ENCODE peak calls at places on chromosomes 11 and 22, in seven cellular contexts. S is IMR-90, G is H1, H is mesendoderm, K is mesenchymal stem cell, J is H9, L is trophoblast cell. O is an unnamed sample.

GRCh38 chr11:8963569-8964323 is 496 bp downstream of the TMEM9B start:
- DNase-seq in S (no peak), G (peak; percentile 56), H (peak; percentile 91), K (no peak), J (peak; percentile 91), L (peak; percentile 82), O (no peak)

GRCh38 chr22:46046299-46046685 is 69.3 kb upstream of the WNT7B start:
- DNase-seq in S (no peak), G (no peak), H (no peak), K (no peak), J (no peak), L (no peak), O (no peak)

GRCh38 chr11:125315088-125315740 is 150.7 kb downstream of the PKNOX2 start:
- DNase-seq in S (peak; percentile 25), G (no peak), H (no peak), K (peak; percentile 18), J (no peak), L (no peak), O (no peak)

GRCh38 chr11:80727315-80727714 is 1286.5 kb upstream of the TENM4 start:
- DNase-seq in S (no peak), G (peak; percentile 13), H (peak; percentile 75), K (peak; percentile 28), J (peak; percentile 61), L (no peak), O (peak; percentile 8)

GRCh38 chr11:313304-313786 is 495 bp upstream of the IFITM1 start:
- DNase-seq in S (no peak), G (no peak), H (peak; percentile 57), K (no peak), J (no peak), L (no peak), O (no peak)

GRCh38 chr11:124801014-124801413 is 808 bp upstream of the MSANTD2 start:
- DNase-seq in S (peak; percentile 39), G (no peak), H (no peak), K (peak; percentile 70), J (no peak), L (peak; percentile 42), O (no peak)

GRCh38 chr11:64447717-64448598 is 89.0 kb downstream of the RPS6KA4 start:
- DNase-seq in S (peak; percentile 7), G (no peak), H (peak; percentile 15), K (peak; percentile 57), J (peak; percentile 8), L (no peak), O (no peak)

GRCh38 chr11:68942090-68942620 is 38.5 kb downstream of the IGHMBP2 start:
- DNase-seq in S (no peak), G (no peak), H (no peak), K (peak; percentile 44), J (no peak), L (no peak), O (no peak)

GRCh38 chr11:35214792-35215193 is 75.8 kb downstream of the CD44 start:
- DNase-seq in S (peak; percentile 97), G (peak; percentile 75), H (peak; percentile 95), K (peak; percentile 94), J (peak; percentile 66), L (no peak), O (no peak)

GRCh38 chr11:35215945-35216344 is 77.0 kb downstream of the CD44 start:
- DNase-seq in S (no peak), G (no peak), H (no peak), K (no peak), J (no peak), L (no peak), O (no peak)

GRCh38 chr11:35214181-35214770 is 75.3 kb downstream of the CD44 start:
- DNase-seq in S (no peak), G (no peak), H (no peak), K (no peak), J (no peak), L (no peak), O (no peak)

GRCh38 chr11:35218956-35219355 is 80.0 kb downstream of the CD44 start:
- DNase-seq in S (peak; percentile 87), G (no peak), H (no peak), K (no peak), J (no peak), L (no peak), O (no peak)

DNA sequence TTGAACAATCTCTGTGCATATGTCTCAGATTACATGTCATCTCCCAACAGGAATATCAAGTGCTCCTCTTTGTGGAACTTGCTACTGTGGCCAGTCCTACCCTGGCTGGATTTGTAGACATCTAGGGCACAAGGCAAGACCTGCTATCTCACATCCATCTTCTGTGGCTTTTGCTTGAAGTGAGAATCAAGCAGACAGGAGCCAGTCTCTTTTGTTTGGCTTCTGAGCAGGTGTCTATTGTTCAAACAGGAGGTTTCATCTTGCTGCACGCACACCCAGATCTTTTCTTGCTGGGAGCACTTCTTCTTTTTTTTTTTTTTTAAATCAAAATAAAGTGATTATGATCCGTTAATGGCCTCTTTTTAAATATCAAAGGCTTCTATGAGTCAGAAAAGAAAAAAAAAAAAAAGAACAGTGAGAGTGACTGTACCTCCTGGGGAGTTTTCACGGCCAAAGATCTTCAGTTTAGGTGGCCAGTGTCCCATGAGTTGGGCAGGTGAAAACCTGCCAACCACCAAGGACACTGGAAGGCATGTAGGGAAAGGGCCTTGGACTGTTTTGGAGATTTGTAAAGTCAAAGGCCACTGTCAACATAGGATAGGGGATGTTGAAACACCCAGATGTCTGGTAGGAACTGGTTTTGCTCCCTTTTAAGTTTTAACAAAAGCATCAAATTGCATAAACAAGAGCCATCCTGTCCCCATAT is 78.1 kb downstream of the CD44 start:
- DNase-seq in S (no peak), G (no peak), H (no peak), K (no peak), J (peak; percentile 33), L (no peak), O (no peak)
- H3K4me1 ChIP-seq in S (peaks cover 49% of the 10 kb centered on the region), G (peaks cover 11% of the 10 kb centered on the region), H (peaks cover 4% of the 10 kb centered on the region), K (peaks cover 10% of the 10 kb centered on the region), J (peaks cover 11% of the 10 kb centered on the region), L (no peaks in the 10 kb centered on the region), O (no peaks in the 10 kb centered on the region)

GRCh38 chr11:122202161-122202950 is 86.3 kb upstream of the BLID start:
- DNase-seq in S (peak; percentile 83), G (no peak), H (no peak), K (peak; percentile 63), J (peak; percentile 37), L (no peak), O (no peak)

GRCh38 chr11:122207505-122207904 is 91.5 kb upstream of the BLID start:
- DNase-seq in S (peak; percentile 81), G (no peak), H (no peak), K (no peak), J (no peak), L (no peak), O (no peak)

GRCh38 chr11:122202951-122203456 is 87.0 kb upstream of the BLID start:
- DNase-seq in S (peak; percentile 71), G (peak; percentile 34), H (peak; percentile 75), K (peak; percentile 76), J (peak; percentile 81), L (peak; percentile 29), O (peak; percentile 50)

GRCh38 chr11:122204206-122204605 is 88.2 kb upstream of the BLID start:
- DNase-seq in S (no peak), G (no peak), H (no peak), K (no peak), J (no peak), L (no peak), O (no peak)

GRCh38 chr11:122205036-122205435 is 89.0 kb upstream of the BLID start:
- DNase-seq in S (no peak), G (no peak), H (no peak), K (no peak), J (no peak), L (peak; percentile 30), O (no peak)
- H2BK120ac ChIP-seq in S (peak overlapping the region; percentile 99), G (no peak overlapping the region), H (no peak overlapping the region), K (no peak overlapping the region), J (no peak overlapping the region), L (no peak overlapping the region), O (no peak overlapping the region)

DNA sequence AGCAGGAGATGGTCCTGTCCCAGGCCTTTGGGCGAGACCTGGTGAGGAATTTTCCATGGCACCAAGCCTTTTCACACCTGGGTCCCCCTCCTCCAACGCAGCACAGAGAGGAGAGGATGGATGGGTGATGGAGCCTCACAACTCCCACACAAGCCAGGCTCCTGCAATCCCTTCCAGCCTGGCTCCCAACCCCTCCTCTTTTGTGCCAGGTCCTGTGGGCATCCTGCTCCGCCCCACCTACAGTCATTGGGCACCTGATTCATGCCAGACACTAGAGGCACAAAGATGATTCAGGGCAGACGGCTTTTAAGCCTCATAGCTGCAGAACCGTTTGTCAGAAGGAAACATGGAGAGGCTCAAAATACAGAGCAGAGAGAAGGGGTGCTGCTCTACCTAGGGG is 16.1 kb upstream of the MYRF start:
- DNase-seq in S (no peak), G (no peak), H (no peak), K (no peak), J (no peak), L (no peak), O (no peak)
- H3K4ac ChIP-seq in S (no peak overlapping the region), G (no peak overlapping the region), H (no peak overlapping the region), K (peak overlapping the region; percentile 35), J (no peak overlapping the region), L (no peak overlapping the region), O (no peak overlapping the region)

DNA sequence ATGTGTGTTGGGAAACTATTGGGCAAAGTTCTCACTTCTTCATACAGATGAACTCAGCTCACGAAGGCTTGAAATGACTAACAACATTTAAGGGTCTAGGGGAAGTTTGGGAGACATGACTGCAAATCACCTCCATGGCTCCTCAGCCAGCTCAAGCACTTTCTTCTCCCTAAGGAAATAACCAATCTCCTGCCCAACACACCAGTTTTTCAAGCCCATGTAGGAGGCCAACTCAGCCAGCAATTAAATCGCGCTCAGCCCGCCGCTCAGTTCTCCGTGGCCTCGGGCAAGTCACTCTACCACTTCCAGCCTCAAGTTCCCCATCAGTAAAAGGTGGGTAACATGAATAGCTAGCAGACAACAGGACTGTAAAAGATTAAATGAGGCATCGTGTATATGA is 814 bp downstream of the POLDIP3 start:
- DNase-seq in S (no peak), G (no peak), H (peak; percentile 61), K (peak; percentile 66), J (no peak), L (peak; percentile 62), O (no peak)
- H3K4me1 ChIP-seq in S (peaks cover 26% of the 10 kb centered on the region), G (peaks cover 13% of the 10 kb centered on the region), H (no peaks in the 10 kb centered on the region), K (peaks cover 33% of the 10 kb centered on the region), J (peaks cover 5% of the 10 kb centered on the region), L (peaks cover 13% of the 10 kb centered on the region), O (peaks cover 17% of the 10 kb centered on the region)

GRCh38 chr22:20115691-20116375 is at the start of gene RANBP1:
- DNase-seq in S (no peak), G (no peak), H (no peak), K (no peak), J (no peak), L (no peak), O (no peak)
- H2BK120ac ChIP-seq in S (peak within 1 kb of the TSS; percentile 38), G (peak within 1 kb of the TSS; percentile 76), H (no peak within 1 kb of the TSS), K (peak within 1 kb of the TSS; percentile 98), J (no peak within 1 kb of the TSS), L (peak within 1 kb of the TSS; percentile 75), O (no peak within 1 kb of the TSS)

GRCh38 chr22:47203554-47203991 is 441.1 kb downstream of the TBC1D22A start:
- DNase-seq in S (no peak), G (no peak), H (no peak), K (no peak), J (no peak), L (no peak), O (no peak)
- H3K4ac ChIP-seq in S (no peak overlapping the region), G (no peak overlapping the region), H (no peak overlapping the region), K (no peak overlapping the region), J (no peak overlapping the region), L (no peak overlapping the region), O (no peak overlapping the region)

DNA sequence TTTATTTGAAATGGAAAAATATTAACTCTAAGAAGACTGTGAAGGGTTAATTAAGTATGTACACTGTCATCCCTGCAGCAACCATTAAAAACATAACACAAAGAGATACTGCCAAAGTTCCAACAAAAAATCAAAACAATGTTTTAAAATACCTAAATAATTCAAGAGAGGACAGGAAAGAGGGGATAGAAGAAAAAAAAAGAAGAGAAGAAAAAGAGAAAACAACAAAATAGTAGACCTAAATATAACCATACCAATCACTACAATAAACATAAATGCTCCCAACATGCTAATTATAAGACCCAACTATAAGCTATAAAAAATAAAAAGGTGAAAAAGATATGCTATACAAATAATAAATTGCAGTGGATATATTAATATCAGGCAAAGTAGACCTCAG is 20.1 kb downstream of the GNB1L start:
- DNase-seq in S (no peak), G (no peak), H (no peak), K (no peak), J (no peak), L (no peak), O (no peak)
- H3K4me1 ChIP-seq in S (no peaks in the 10 kb centered on the region), G (no peaks in the 10 kb centered on the region), H (no peaks in the 10 kb centered on the region), K (no peaks in the 10 kb centered on the region), J (no peaks in the 10 kb centered on the region), L (no peaks in the 10 kb centered on the region), O (no peaks in the 10 kb centered on the region)

O was measured in neuronal stem cell.